ENCODE peak calls at places on chromosomes 13 and 19, in five cellular contexts. A is endothelial cell; M is gastrocnemius medialis; E is activated CD8-positive, alpha-beta T cell treated with anti-CD3 and anti-CD28 coated beads for 36 hours; W is H9. Z is an unnamed sample.

GRCh38 chr19:53908106-53908932 is 759 bp upstream of the CACNG7 start:
- DNase-seq in M (peak; percentile 23), A (peak; percentile 62), W (peak; percentile 93), E (peak; percentile 73), Z (no peak)

GRCh38 chr19:30344446-30345425 is 27.4 kb upstream of the ZNF536 start:
- DNase-seq in A (no peak), M (no peak), E (no peak), W (no peak), Z (no peak)

GRCh38 chr19:51664997-51665396 is 18.4 kb upstream of the SIGLEC14 start:
- DNase-seq in A (no peak), E (no peak), M (no peak), W (no peak), Z (no peak)

GRCh38 chr19:1942078-1942933 is 1.3 kb downstream of the CSNK1G2 start:
- DNase-seq in M (peak; percentile 61), A (peak; percentile 86), W (peak; percentile 90), E (peak; percentile 82), Z (peak; percentile 71)

GRCh38 chr19:17530586-17530985 is 19.1 kb downstream of the PGLS start:
- DNase-seq in E (no peak), W (peak; percentile 89), M (no peak), A (no peak), Z (no peak)

GRCh38 chr13:26585136-26585535 is 27.7 kb downstream of the WASF3 start:
- DNase-seq in W (no peak), E (no peak), A (no peak), M (no peak), Z (no peak)

GRCh38 chr13:49853535-49853934 is 61.1 kb upstream of the KPNA3 start:
- DNase-seq in A (no peak), E (no peak), W (no peak), M (no peak), Z (no peak)

GRCh38 chr13:91115776-91116175 is 231.7 kb upstream of the MIR17HG start:
- DNase-seq in E (no peak), W (no peak), A (no peak), M (no peak), Z (no peak)

GRCh38 chr19:48496959-48497727 is 14.5 kb downstream of the LMTK3 start:
- DNase-seq in E (no peak), A (no peak), M (no peak), W (no peak), Z (no peak)

GRCh38 chr19:49954092-49954825 is 6.7 kb downstream of the SIGLEC11 start:
- DNase-seq in M (no peak), W (no peak), A (no peak), E (no peak), Z (no peak)

GRCh38 chr19:30113182-30113581 is 171.1 kb downstream of the URI1 start:
- DNase-seq in M (no peak), W (no peak), A (no peak), E (no peak), Z (no peak)

GRCh38 chr13:112330066-112330465 is 46.1 kb upstream of the SPACA7 start:
- DNase-seq in W (no peak), A (no peak), E (no peak), M (no peak), Z (no peak)

GRCh38 chr19:30733826-30734550 is 361.8 kb downstream of the ZNF536 start:
- DNase-seq in M (no peak), W (no peak), E (no peak), A (no peak), Z (no peak)

GRCh38 chr19:20503536-20503935 is 62.0 kb downstream of the ZNF737 start:
- DNase-seq in W (no peak), E (no peak), M (no peak), A (no peak), Z (no peak)

GRCh38 chr13:52903320-52903719 is 54.9 kb upstream of the PCDH8 start:
- DNase-seq in W (no peak), E (no peak), A (no peak), M (no peak), Z (no peak)

GRCh38 chr19:49798574-49798973 is 14.5 kb downstream of the FUZ start:
- DNase-seq in A (no peak), W (no peak), M (no peak), E (no peak), Z (no peak)

GRCh38 chr13:113981201-113981605 is 7.3 kb upstream of the C13orf46 start:
- DNase-seq in E (no peak), A (no peak), W (no peak), M (peak; percentile 66), Z (no peak)

GRCh38 chr13:71395053-71395452 is 472.0 kb downstream of the DACH1 start:
- DNase-seq in A (no peak), E (no peak), M (no peak), W (no peak), Z (no peak)

GRCh38 chr13:39765801-39766463 is 110.5 kb downstream of the COG6 start:
- DNase-seq in A (peak; percentile 20), W (peak; percentile 53), E (peak; percentile 52), M (peak; percentile 24), Z (no peak)
- TF ChIP-seq CTCF in A (no peak), W (peak; percentile 55), E (peak; percentile 31), M (peak; percentile 17), Z (no peak)

GRCh38 chr13:25571237-25571636 is 199.5 kb downstream of the ATP8A2 start:
- DNase-seq in M (no peak), E (no peak), A (no peak), W (no peak), Z (no peak)
- TF ChIP-seq CTCF in M (no peak), E (no peak), A (no peak), W (peak; percentile 51), Z (peak; percentile 37)

GRCh38 chr13:102091231-102091630 is 310.6 kb downstream of the FGF14 start:
- DNase-seq in M (no peak), W (peak; percentile 89), A (peak; percentile 10), E (no peak), Z (no peak)
- TF ChIP-seq CTCF in M (no peak), W (peak; percentile 75), A (peak; percentile 20), E (no peak), Z (no peak)

DNA sequence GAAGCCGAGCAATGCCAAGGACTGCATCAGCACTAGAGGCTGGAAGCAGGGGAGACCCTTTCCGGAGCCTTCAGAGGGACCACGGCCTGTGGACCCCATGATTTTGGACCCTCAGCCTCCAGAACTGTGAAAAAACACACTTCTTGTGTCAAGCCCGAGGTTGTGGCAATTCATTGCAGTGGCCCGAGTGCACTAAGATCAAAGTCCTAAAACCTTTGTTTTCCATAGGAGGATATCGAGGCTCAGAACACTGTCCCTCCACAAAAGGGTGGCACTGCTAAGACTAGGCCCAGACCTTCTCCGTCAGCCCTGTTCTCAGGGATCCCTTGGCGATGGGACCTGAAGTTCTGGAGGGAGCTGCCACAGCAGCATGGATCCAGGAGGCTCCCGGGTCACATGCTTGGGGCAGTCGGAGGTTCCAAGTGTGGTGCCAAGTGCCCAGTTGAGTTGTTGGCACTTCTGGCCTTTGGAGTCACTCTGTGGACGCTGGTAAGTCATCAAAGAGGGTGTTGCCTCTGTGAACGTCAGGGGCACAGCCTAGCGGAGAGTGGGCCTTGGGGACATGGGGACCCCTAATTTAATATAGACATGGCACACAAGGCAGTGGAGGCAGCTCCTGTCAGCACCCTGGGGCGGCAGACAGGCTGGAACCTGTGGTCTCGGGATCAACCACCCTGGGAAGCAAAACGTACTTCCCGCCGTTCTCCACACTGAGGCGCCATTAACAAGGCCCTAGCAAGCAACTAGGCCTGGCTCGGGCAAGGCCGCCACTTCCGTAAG is 199.2 kb downstream of the COL4A1 start:
- DNase-seq in M (no peak), A (peak; percentile 53), E (no peak), W (peak; percentile 72), Z (no peak)
- TF ChIP-seq CTCF in M (peak; percentile 20), A (peak; percentile 24), E (no peak), W (peak; percentile 68), Z (peak; percentile 22)

DNA sequence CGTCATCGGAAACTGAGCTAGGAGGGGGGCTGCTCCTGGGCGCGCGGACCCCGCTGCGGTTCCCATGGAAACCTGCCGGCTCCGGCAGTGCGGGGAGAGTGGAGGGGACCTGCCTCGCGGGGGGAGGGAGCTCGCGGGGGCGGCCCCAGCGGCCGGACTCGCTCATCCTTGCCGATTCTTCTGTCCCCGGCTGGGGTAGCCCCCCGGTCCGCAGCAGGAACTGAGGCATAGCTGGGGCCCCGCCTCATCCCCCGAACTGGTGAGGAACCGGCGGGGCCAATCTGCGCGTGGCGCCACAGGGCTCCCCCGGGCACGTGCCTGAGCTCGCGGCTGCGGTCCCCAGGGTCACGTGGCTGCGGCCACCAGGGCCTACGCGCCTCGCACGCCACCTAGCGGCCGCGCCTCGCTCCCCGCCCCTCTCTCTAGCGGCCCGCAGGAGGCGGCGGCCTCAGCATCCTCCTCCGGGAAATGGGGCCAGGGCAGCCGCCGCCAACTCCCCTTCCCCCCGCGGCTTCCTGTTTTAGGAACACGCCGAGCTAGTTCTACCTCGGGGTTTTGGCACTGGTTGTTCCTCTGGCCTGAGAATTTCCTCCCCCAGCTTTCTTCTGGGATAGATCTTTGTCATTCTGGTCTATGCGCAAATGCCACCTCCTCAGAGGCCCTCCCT is 1.7 kb upstream of the ELAVL3 start:
- DNase-seq in A (peak; percentile 78), W (peak; percentile 89), E (peak; percentile 94), M (peak; percentile 54), Z (peak; percentile 53)
- TF ChIP-seq CTCF in A (peak; percentile 94), W (peak; percentile 98), E (peak; percentile 93), M (peak; percentile 72), Z (peak; percentile 77)

GRCh38 chr19:58500242-58500641 is 11.6 kb downstream of the SLC27A5 start:
- DNase-seq in W (no peak), A (no peak), E (no peak), M (no peak), Z (no peak)

GRCh38 chr19:58497634-58498170 is 14.1 kb downstream of the SLC27A5 start:
- DNase-seq in E (no peak), W (no peak), M (no peak), A (no peak), Z (no peak)

GRCh38 chr19:58498316-58499020 is 13.3 kb downstream of the SLC27A5 start:
- DNase-seq in A (no peak), M (no peak), E (no peak), W (no peak), Z (no peak)

DNA sequence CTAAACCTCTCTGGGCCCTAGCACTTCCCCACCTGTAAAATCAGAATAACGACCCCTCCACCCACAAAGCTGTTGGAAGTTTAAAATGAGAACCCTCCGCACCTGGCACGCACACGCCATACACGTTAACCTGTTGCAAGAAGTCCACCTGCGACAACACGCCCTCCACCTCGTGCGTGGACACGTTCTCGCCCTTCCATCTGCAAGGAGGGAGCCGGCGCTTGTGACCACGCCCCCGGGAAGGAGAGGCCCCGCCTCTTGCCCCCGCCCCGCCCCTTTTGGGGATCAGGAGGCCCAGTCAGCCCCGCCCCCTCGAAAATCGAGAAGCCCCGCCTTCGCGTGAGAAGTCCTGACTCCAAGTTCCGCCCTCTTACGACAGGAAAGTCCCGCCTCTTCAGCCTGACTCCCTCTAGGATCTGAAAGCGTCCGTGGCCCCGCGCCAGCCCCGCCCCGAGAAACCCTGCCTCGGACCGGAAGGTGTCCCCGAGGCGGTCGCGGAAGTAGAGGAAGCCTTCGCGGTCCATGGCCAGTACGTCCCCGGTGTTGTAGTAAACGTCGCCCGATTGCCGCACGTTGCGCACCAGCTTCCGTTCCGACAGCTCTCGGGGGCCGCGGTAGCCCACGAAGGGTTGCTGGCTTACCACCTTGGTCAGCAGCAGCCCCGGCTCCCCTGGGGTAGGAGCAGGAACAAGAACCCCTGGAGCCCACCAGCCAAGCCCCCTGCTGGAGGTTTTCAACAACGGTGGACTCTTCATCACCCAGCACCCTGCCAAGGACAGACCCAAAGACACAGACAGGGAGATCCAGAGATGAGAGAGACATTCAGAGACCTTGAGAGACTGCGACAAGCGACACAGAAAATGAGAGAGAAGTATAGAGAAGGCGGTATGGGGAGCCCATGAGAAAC is 12.5 kb downstream of the SLC27A5 start:
- DNase-seq in E (peak; percentile 100), M (peak; percentile 100), A (peak; percentile 99), W (peak; percentile 100), Z (peak; percentile 99)
- TF ChIP-seq CTCF in E (no peak), M (peak; percentile 29), A (peak; percentile 58), W (peak; percentile 49), Z (peak; percentile 50)

Z was measured in progenitor cell of endocrine pancreas.